ENCODE peak calls at places on chromosome 16, in four cellular contexts. S is neural progenitor cell, A is thoracic aorta, D is tibial artery. R is an unnamed sample.

GRCh38 chr16:58551496-58551895 is 36.2 kb downstream of the SETD6 start:
- DNase-seq in D (no peak), S (no peak), A (no peak), R (peak; percentile 73)

GRCh38 chr16:27382187-27382855 is 19.7 kb upstream of the IL21R start:
- DNase-seq in A (no peak), S (no peak), D (no peak), R (no peak)

GRCh38 chr16:88356727-88357199 is 26.0 kb upstream of the ZNF469 start:
- DNase-seq in A (no peak), D (no peak), S (no peak), R (no peak)

GRCh38 chr16:56286819-56287218 is 95.5 kb downstream of the GNAO1 start:
- DNase-seq in D (no peak), S (no peak), A (no peak), R (no peak)

GRCh38 chr16:48459167-48459566 is 74.0 kb upstream of the SIAH1 start:
- DNase-seq in S (no peak), A (no peak), D (no peak), R (no peak)

GRCh38 chr16:56356276-56357241 is 68.8 kb downstream of the AMFR start:
- DNase-seq in D (peak; percentile 81), A (no peak), S (peak; percentile 93), R (peak; percentile 81)

GRCh38 chr16:4519274-4520058 is 19.1 kb downstream of the CDIP1 start:
- DNase-seq in D (no peak), A (no peak), S (no peak), R (no peak)

GRCh38 chr16:84266451-84266850 is 26.6 kb upstream of the KCNG4 start:
- DNase-seq in S (peak; percentile 85), A (no peak), D (no peak), R (peak; percentile 57)

GRCh38 chr16:4539716-4540284 is 1.2 kb upstream of the CDIP1 start:
- DNase-seq in S (no peak), A (no peak), D (no peak), R (no peak)

GRCh38 chr16:25411376-25412081 is 153.9 kb upstream of the ZKSCAN2 start:
- DNase-seq in D (no peak), S (peak; percentile 20), A (no peak), R (no peak)

GRCh38 chr16:20868890-20869289 is 31.3 kb downstream of the DCUN1D3 start:
- DNase-seq in A (peak; percentile 24), D (peak; percentile 84), S (peak; percentile 16), R (peak; percentile 93)

GRCh38 chr16:67800252-67801046 is 5.9 kb downstream of the RANBP10 start:
- DNase-seq in A (no peak), D (no peak), S (no peak), R (peak; percentile 35)

DNA sequence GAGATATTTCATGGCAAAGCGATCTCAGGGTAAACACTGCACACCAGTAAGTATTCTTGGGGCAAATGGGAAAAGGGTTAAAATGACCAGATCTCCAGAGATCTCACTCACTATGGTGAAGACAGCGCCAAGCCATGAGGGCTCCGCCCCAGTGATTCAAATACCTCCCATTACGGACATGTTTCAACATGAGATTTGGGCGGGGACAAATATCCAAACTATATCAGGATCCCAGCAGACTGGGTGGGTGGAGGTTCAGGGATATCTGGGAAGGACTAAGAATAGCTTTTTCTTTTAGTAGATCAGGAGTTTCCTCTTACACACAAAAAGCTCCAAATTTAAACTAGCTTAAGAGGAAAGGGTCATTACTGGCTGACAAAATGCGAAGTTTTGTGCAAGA is 181.7 kb downstream of the WWOX start:
- DNase-seq in S (no peak), A (no peak), D (no peak), R (no peak)
- TF ChIP-seq CTCF in S (no peak), A (no peak), D (no peak), R (no peak)

GRCh38 chr16:2158262-2158638 is 2.7 kb downstream of the TRAF7 start:
- DNase-seq in D (no peak), S (no peak), A (no peak), R (no peak)
- H3K4me3 ChIP-seq in D (no peak overlapping the region), S (no peak overlapping the region), A (no peak overlapping the region), R (no peak overlapping the region)

GRCh38 chr16:3123986-3124886 is 10.6 kb upstream of the ZNF213 start:
- DNase-seq in S (peak; percentile 100), D (peak; percentile 97), A (peak; percentile 93), R (peak; percentile 96)
- TF ChIP-seq CTCF in S (peak; percentile 37), D (no peak), A (peak; percentile 5), R (no peak)

GRCh38 chr16:50809561-50809960 is 67.7 kb downstream of the CYLD start:
- DNase-seq in S (no peak), D (no peak), A (no peak), R (no peak)
- H3K4me3 ChIP-seq in S (no peak overlapping the region), D (no peak overlapping the region), A (no peak overlapping the region), R (no peak overlapping the region)